ENCODE peak calls at places on chromosomes 3 and 15, in six cellular contexts. L, N, C, O, I and F are unnamed samples.

GRCh38 chr15:29242466-29243242 is 27.0 kb downstream of the NSMCE3 start:
- DNase-seq in L (no peak), N (no peak), I (no peak), C (no peak), O (no peak), F (peak; percentile 37)

GRCh38 chr3:186044973-186045372 is 63.9 kb downstream of the ETV5 start:
- DNase-seq in I (no peak), L (peak; percentile 75), O (no peak), N (no peak), C (peak; percentile 93), F (peak; percentile 88)

GRCh38 chr15:95742256-95742655 is 588.2 kb upstream of the NR2F2 start:
- DNase-seq in N (no peak), C (no peak), L (no peak), O (no peak), I (no peak), F (no peak)

GRCh38 chr3:22960326-22960984 is 242.7 kb upstream of the UBE2E2 start:
- DNase-seq in C (peak; percentile 61), I (no peak), N (peak; percentile 34), L (no peak), O (no peak), F (peak; percentile 63)

GRCh38 chr3:110343376-110343775 is 728.2 kb upstream of the NECTIN3 start:
- DNase-seq in L (no peak), N (no peak), C (no peak), O (no peak), I (no peak), F (no peak)

GRCh38 chr3:37768107-37768809 is 93.4 kb upstream of the CTDSPL start:
- DNase-seq in O (no peak), I (no peak), N (peak; percentile 53), L (no peak), C (no peak), F (no peak)

GRCh38 chr3:128080323-128080898 is 28.2 kb downstream of the SEC61A1 start:
- DNase-seq in C (no peak), N (no peak), L (no peak), I (no peak), O (no peak), F (no peak)

GRCh38 chr15:96585634-96586386 is 255.3 kb downstream of the NR2F2 start:
- DNase-seq in L (no peak), O (no peak), I (peak; percentile 3), N (peak; percentile 70), C (no peak), F (no peak)

GRCh38 chr3:111751961-111752360 is 107.1 kb upstream of the PHLDB2 start:
- DNase-seq in N (peak; percentile 28), I (no peak), C (no peak), L (no peak), O (no peak), F (no peak)

GRCh38 chr3:59595830-59596229 is 546.0 kb upstream of the CFAP20DC start:
- DNase-seq in O (no peak), I (no peak), L (no peak), N (no peak), C (no peak), F (no peak)

GRCh38 chr3:149581681-149582349 is 76.0 kb downstream of the WWTR1 start:
- DNase-seq in O (no peak), N (peak; percentile 88), C (no peak), L (no peak), I (no peak), F (no peak)

GRCh38 chr3:50444213-50444612 is 59.2 kb downstream of the CACNA2D2 start:
- DNase-seq in N (no peak), L (no peak), O (no peak), I (no peak), C (no peak), F (no peak)

GRCh38 chr15:42286445-42287029 is 13.3 kb upstream of the TMEM87A start:
- DNase-seq in L (no peak), C (no peak), N (no peak), I (no peak), O (no peak), F (no peak)

GRCh38 chr3:38084019-38084968 is 45.3 kb downstream of the DLEC1 start:
- DNase-seq in O (no peak), N (peak; percentile 58), L (no peak), I (no peak), C (no peak), F (no peak)

GRCh38 chr3:98971183-98971681 is 69.7 kb upstream of the DCBLD2 start:
- DNase-seq in O (no peak), L (no peak), C (no peak), I (no peak), N (peak; percentile 81), F (no peak)

GRCh38 chr3:72102057-72102711 is 317.2 kb upstream of the PROK2 start:
- DNase-seq in L (no peak), O (peak; percentile 47), C (no peak), I (no peak), N (no peak), F (peak; percentile 14)

GRCh38 chr3:150610785-150611184 is 7.7 kb downstream of the SELENOT start:
- DNase-seq in O (no peak), I (no peak), L (no peak), C (no peak), N (no peak), F (no peak)

GRCh38 chr3:117285721-117286120 is 576.1 kb downstream of the TUSC7 start:
- DNase-seq in O (no peak), N (no peak), C (no peak), I (no peak), L (no peak), F (no peak)

GRCh38 chr3:49673131-49673714 is 928 bp upstream of the APEH start:
- DNase-seq in C (no peak), L (no peak), N (no peak), O (peak; percentile 42), I (no peak), F (no peak)

GRCh38 chr3:4841783-4842440 is 137.3 kb upstream of the BHLHE40 start:
- DNase-seq in N (no peak), L (no peak), O (no peak), I (no peak), C (no peak), F (no peak)

GRCh38 chr3:172601066-172601832 is 78.0 kb upstream of the TNFSF10 start:
- DNase-seq in N (no peak), I (no peak), C (no peak), L (no peak), O (no peak), F (no peak)

GRCh38 chr15:50824507-50824906 is 59.0 kb upstream of the SPPL2A start:
- DNase-seq in N (no peak), O (no peak), C (no peak), I (no peak), L (no peak), F (no peak)

GRCh38 chr15:26697913-26698312 is 75.0 kb downstream of the GABRB3 start:
- DNase-seq in C (no peak), N (no peak), O (no peak), L (no peak), I (no peak), F (no peak)

GRCh38 chr3:50388720-50389352 is 29.5 kb upstream of the TMEM115 start:
- DNase-seq in L (no peak), I (no peak), N (no peak), O (no peak), C (no peak), F (no peak)

GRCh38 chr3:194944526-194944925 is 258.8 kb downstream of the FAM43A start:
- DNase-seq in O (no peak), L (no peak), N (no peak), C (no peak), I (no peak), F (no peak)

GRCh38 chr3:194840661-194841514 is 155.2 kb downstream of the FAM43A start:
- DNase-seq in C (no peak), O (no peak), N (peak; percentile 29), I (no peak), L (no peak), F (no peak)

GRCh38 chr3:152193673-152194267 is 75.0 kb upstream of the MBNL1 start:
- DNase-seq in C (no peak), O (no peak), N (no peak), L (no peak), I (no peak), F (no peak)

GRCh38 chr3:55615694-55616310 is 128.7 kb upstream of the WNT5A start:
- DNase-seq in N (no peak), O (no peak), I (no peak), C (no peak), L (no peak), F (no peak)